ENCODE peak calls at places on chromosomes 2 and 18, in seven cellular contexts. A is activated naive CD8-positive, alpha-beta T cell treated with anti-CD3 and anti-CD28 coated beads, Interleukin-2, amount 50 U/mL, for 24 hours; F is NCI-H774; E is COR-L47; J is NAMALWA; M is fibroblast of mammary gland; C is endothelial cell. S is an unnamed sample.

GRCh38 chr18:54783100-54783499 is 45.2 kb upstream of the RAB27B start:
- DNase-seq in C (no peak), E (peak), M (no peak), J (no peak), A (no peak), F (no peak), S (no peak)

GRCh38 chr2:119629323-119629825 is 49.6 kb upstream of the TMEM177 start:
- DNase-seq in A (no peak), M (no peak), F (no peak), C (no peak), E (no peak), J (no peak), S (no peak)

GRCh38 chr2:120406566-120406965 is 60.6 kb downstream of the INHBB start:
- DNase-seq in A (no peak), M (no peak), F (no peak), C (no peak), J (no peak), E (no peak), S (no peak)

GRCh38 chr2:133711226-133711625 is 143.0 kb upstream of the NCKAP5 start:
- DNase-seq in E (no peak), M (no peak), A (no peak), F (no peak), J (no peak), C (peak), S (no peak)

GRCh38 chr2:46700435-46700834 is 215.2 kb downstream of the MCFD2 start:
- DNase-seq in F (no peak), C (no peak), M (no peak), A (no peak), E (no peak), J (no peak), S (no peak)

GRCh38 chr2:25879133-25879730 is 945 bp upstream of the ASXL2 start:
- DNase-seq in A (no peak), M (peak), J (no peak), E (no peak), C (no peak), F (no peak), S (peak)

GRCh38 chr2:112229365-112229764 is 25.5 kb downstream of the ZC3H8 start:
- DNase-seq in C (no peak), A (no peak), F (no peak), M (peak), J (no peak), E (no peak), S (peak)

GRCh38 chr2:201964631-201965206 is 68.9 kb upstream of the FZD7 start:
- DNase-seq in M (no peak), F (no peak), A (peak), J (no peak), C (no peak), E (peak), S (peak)

GRCh38 chr2:42012137-42012536 is 35.7 kb upstream of the PKDCC start:
- DNase-seq in C (no peak), F (no peak), J (no peak), A (no peak), E (no peak), M (no peak), S (no peak)

GRCh38 chr18:36411745-36412168 is 114.2 kb downstream of the FHOD3 start:
- DNase-seq in M (peak), C (peak), F (no peak), E (no peak), J (peak), A (no peak), S (no peak)

GRCh38 chr2:139813340-139813739 is 1033.2 kb upstream of the NXPH2 start:
- DNase-seq in F (no peak), M (no peak), E (no peak), J (no peak), C (no peak), A (no peak), S (no peak)

GRCh38 chr2:98634406-98635092 is 26.2 kb downstream of the UNC50 start:
- DNase-seq in J (peak), C (peak), A (peak), M (peak), F (no peak), E (no peak), S (no peak)

GRCh38 chr2:190451561-190452176 is 43.5 kb downstream of the MFSD6 start:
- DNase-seq in E (no peak), A (no peak), J (no peak), C (no peak), F (no peak), M (peak), S (no peak)

GRCh38 chr2:232439758-232440135 is 16.2 kb upstream of the ALPI start:
- DNase-seq in E (no peak), C (no peak), A (no peak), J (no peak), F (no peak), M (no peak), S (no peak)

GRCh38 chr2:126700677-126701076 is 44.7 kb downstream of the GYPC start:
- DNase-seq in C (no peak), A (no peak), J (no peak), M (peak), F (no peak), E (no peak), S (no peak)

GRCh38 chr18:39167990-39168389 is 1602.4 kb upstream of the CELF4 start:
- DNase-seq in A (no peak), F (no peak), J (no peak), E (no peak), C (no peak), M (no peak), S (no peak)

GRCh38 chr2:165874445-165875039 is 79.0 kb downstream of the TTC21B start:
- DNase-seq in A (no peak), M (peak), J (peak), C (no peak), E (peak), F (peak), S (peak)

GRCh38 chr2:55869637-55870325 is 53.8 kb downstream of the EFEMP1 start:
- DNase-seq in A (no peak), F (no peak), J (no peak), C (no peak), M (peak), E (no peak), S (no peak)

GRCh38 chr2:236919209-236919608 is 166.5 kb upstream of the COPS8 start:
- DNase-seq in F (no peak), E (no peak), A (no peak), J (no peak), M (peak), C (no peak), S (no peak)

GRCh38 chr18:68897286-68897685 is 99.4 kb downstream of the CCDC102B start:
- DNase-seq in F (no peak), J (no peak), A (no peak), C (no peak), M (no peak), E (no peak), S (no peak)

S was measured in NCI-H345.